ENCODE peak calls at places on chromosomes 4 and X, in ten cellular contexts. One of them, this sample, is unnamed.

GRCh38 chr4:162360369-162361149 is 196.8 kb upstream of the FSTL5 start:
- DNase-seq in ureter: no peak
- DNase-seq in COR-L47: no peak
- DNase-seq in activated CD4-positive, alpha-beta T cell treated with anti-CD3 and anti-CD28 coated beads, Interleukin-2, amount 50 U/mL, for 4 hours: no peak
- DNase-seq in glutamatergic neuron: no peak
- DNase-seq in GM10248: no peak
- DNase-seq in cardiac fibroblast: no peak
- DNase-seq in activated gamma-delta T cell treated with anti-CD3 and anti-CD28 coated beads, Interleukin-2, amount 50 U/mL, for 16 hours: no peak
- DNase-seq in kidney tubule cell: no peak
- DNase-seq in activated naive CD8-positive, alpha-beta T cell treated with anti-CD3 and anti-CD28 coated beads, Interleukin-2, amount 50 U/mL, for 24 hours: no peak
- DNase-seq in this sample: no peak

GRCh38 chrX:53435997-53436396 is 1.8 kb upstream of the HSD17B10 start:
- DNase-seq in ureter: peak
- DNase-seq in COR-L47: peak
- DNase-seq in activated CD4-positive, alpha-beta T cell treated with anti-CD3 and anti-CD28 coated beads, Interleukin-2, amount 50 U/mL, for 4 hours: peak
- DNase-seq in glutamatergic neuron: peak
- DNase-seq in GM10248: peak
- DNase-seq in cardiac fibroblast: peak
- DNase-seq in activated gamma-delta T cell treated with anti-CD3 and anti-CD28 coated beads, Interleukin-2, amount 50 U/mL, for 16 hours: peak
- DNase-seq in kidney tubule cell: peak
- DNase-seq in activated naive CD8-positive, alpha-beta T cell treated with anti-CD3 and anti-CD28 coated beads, Interleukin-2, amount 50 U/mL, for 24 hours: peak
- DNase-seq in this sample: peak

GRCh38 chrX:68498508-68499379 is at the start of gene YIPF6:
- DNase-seq in ureter: peak
- DNase-seq in COR-L47: peak
- DNase-seq in activated CD4-positive, alpha-beta T cell treated with anti-CD3 and anti-CD28 coated beads, Interleukin-2, amount 50 U/mL, for 4 hours: peak
- DNase-seq in glutamatergic neuron: peak
- DNase-seq in GM10248: peak
- DNase-seq in cardiac fibroblast: peak
- DNase-seq in activated gamma-delta T cell treated with anti-CD3 and anti-CD28 coated beads, Interleukin-2, amount 50 U/mL, for 16 hours: peak
- DNase-seq in kidney tubule cell: peak
- DNase-seq in activated naive CD8-positive, alpha-beta T cell treated with anti-CD3 and anti-CD28 coated beads, Interleukin-2, amount 50 U/mL, for 24 hours: peak
- DNase-seq in this sample: peak

GRCh38 chr4:52912608-52913007 is 50.5 kb downstream of the RASL11B start:
- DNase-seq in ureter: no peak
- DNase-seq in COR-L47: no peak
- DNase-seq in activated CD4-positive, alpha-beta T cell treated with anti-CD3 and anti-CD28 coated beads, Interleukin-2, amount 50 U/mL, for 4 hours: no peak
- DNase-seq in glutamatergic neuron: no peak
- DNase-seq in GM10248: no peak
- DNase-seq in cardiac fibroblast: no peak
- DNase-seq in activated gamma-delta T cell treated with anti-CD3 and anti-CD28 coated beads, Interleukin-2, amount 50 U/mL, for 16 hours: no peak
- DNase-seq in kidney tubule cell: no peak
- DNase-seq in activated naive CD8-positive, alpha-beta T cell treated with anti-CD3 and anti-CD28 coated beads, Interleukin-2, amount 50 U/mL, for 24 hours: no peak
- DNase-seq in this sample: no peak

GRCh38 chr4:178339769-178340168 is 897.5 kb upstream of the AGA start:
- DNase-seq in ureter: no peak
- DNase-seq in COR-L47: no peak
- DNase-seq in activated CD4-positive, alpha-beta T cell treated with anti-CD3 and anti-CD28 coated beads, Interleukin-2, amount 50 U/mL, for 4 hours: no peak
- DNase-seq in glutamatergic neuron: no peak
- DNase-seq in GM10248: no peak
- DNase-seq in cardiac fibroblast: no peak
- DNase-seq in activated gamma-delta T cell treated with anti-CD3 and anti-CD28 coated beads, Interleukin-2, amount 50 U/mL, for 16 hours: no peak
- DNase-seq in kidney tubule cell: no peak
- DNase-seq in activated naive CD8-positive, alpha-beta T cell treated with anti-CD3 and anti-CD28 coated beads, Interleukin-2, amount 50 U/mL, for 24 hours: no peak
- DNase-seq in this sample: no peak

GRCh38 chrX:111265506-111265905 is 4.8 kb downstream of the CAPN6 start:
- DNase-seq in ureter: no peak
- DNase-seq in COR-L47: no peak
- DNase-seq in activated CD4-positive, alpha-beta T cell treated with anti-CD3 and anti-CD28 coated beads, Interleukin-2, amount 50 U/mL, for 4 hours: no peak
- DNase-seq in glutamatergic neuron: no peak
- DNase-seq in GM10248: no peak
- DNase-seq in cardiac fibroblast: no peak
- DNase-seq in activated gamma-delta T cell treated with anti-CD3 and anti-CD28 coated beads, Interleukin-2, amount 50 U/mL, for 16 hours: no peak
- DNase-seq in kidney tubule cell: no peak
- DNase-seq in activated naive CD8-positive, alpha-beta T cell treated with anti-CD3 and anti-CD28 coated beads, Interleukin-2, amount 50 U/mL, for 24 hours: no peak
- DNase-seq in this sample: no peak

GRCh38 chrX:108584617-108585211 is 145.1 kb downstream of the COL4A5 start:
- DNase-seq in ureter: no peak
- DNase-seq in COR-L47: no peak
- DNase-seq in activated CD4-positive, alpha-beta T cell treated with anti-CD3 and anti-CD28 coated beads, Interleukin-2, amount 50 U/mL, for 4 hours: no peak
- DNase-seq in glutamatergic neuron: no peak
- DNase-seq in GM10248: peak
- DNase-seq in cardiac fibroblast: peak
- DNase-seq in activated gamma-delta T cell treated with anti-CD3 and anti-CD28 coated beads, Interleukin-2, amount 50 U/mL, for 16 hours: no peak
- DNase-seq in kidney tubule cell: no peak
- DNase-seq in activated naive CD8-positive, alpha-beta T cell treated with anti-CD3 and anti-CD28 coated beads, Interleukin-2, amount 50 U/mL, for 24 hours: no peak
- DNase-seq in this sample: no peak

GRCh38 chr4:5888222-5888701 is 4.6 kb downstream of the CRMP1 start:
- DNase-seq in ureter: no peak
- DNase-seq in COR-L47: peak
- DNase-seq in activated CD4-positive, alpha-beta T cell treated with anti-CD3 and anti-CD28 coated beads, Interleukin-2, amount 50 U/mL, for 4 hours: no peak
- DNase-seq in glutamatergic neuron: peak
- DNase-seq in GM10248: no peak
- DNase-seq in cardiac fibroblast: no peak
- DNase-seq in activated gamma-delta T cell treated with anti-CD3 and anti-CD28 coated beads, Interleukin-2, amount 50 U/mL, for 16 hours: no peak
- DNase-seq in kidney tubule cell: no peak
- DNase-seq in activated naive CD8-positive, alpha-beta T cell treated with anti-CD3 and anti-CD28 coated beads, Interleukin-2, amount 50 U/mL, for 24 hours: no peak
- DNase-seq in this sample: no peak

GRCh38 chr4:119750771-119751170 is 122.2 kb upstream of the PDE5A start:
- DNase-seq in ureter: no peak
- DNase-seq in COR-L47: no peak
- DNase-seq in activated CD4-positive, alpha-beta T cell treated with anti-CD3 and anti-CD28 coated beads, Interleukin-2, amount 50 U/mL, for 4 hours: no peak
- DNase-seq in glutamatergic neuron: no peak
- DNase-seq in GM10248: no peak
- DNase-seq in cardiac fibroblast: no peak
- DNase-seq in activated gamma-delta T cell treated with anti-CD3 and anti-CD28 coated beads, Interleukin-2, amount 50 U/mL, for 16 hours: no peak
- DNase-seq in kidney tubule cell: peak
- DNase-seq in activated naive CD8-positive, alpha-beta T cell treated with anti-CD3 and anti-CD28 coated beads, Interleukin-2, amount 50 U/mL, for 24 hours: no peak
- DNase-seq in this sample: no peak

This sample was measured in activated T-helper 9 cell treated with anti-CD3 and anti-CD28 coated beads, Interleukin-2, amount 50 U/mL, for 16 hours.